ENCODE peak calls at places on chromosomes 16 and 17, in five cellular contexts. One of them, this sample, is unnamed.

GRCh38 chr17:79272220-79272619 is 197.6 kb downstream of the ENGASE start:
- DNase-seq in K562: no peak
- DNase-seq in HepG2: no peak
- DNase-seq in A549: no peak
- DNase-seq in H1: no peak
- DNase-seq in this sample: no peak

GRCh38 chr16:75380870-75381269 is 52.4 kb downstream of the CFDP1 start:
- DNase-seq in K562: no peak
- DNase-seq in H1: no peak
- DNase-seq in A549: no peak
- DNase-seq in HepG2: no peak
- DNase-seq in this sample: peak

GRCh38 chr17:68624381-68624780 is 23.2 kb upstream of the FAM20A start:
- DNase-seq in H1: no peak
- DNase-seq in HepG2: no peak
- DNase-seq in A549: no peak
- DNase-seq in K562: no peak
- DNase-seq in this sample: no peak

GRCh38 chr16:11302977-11303376 is 21.8 kb upstream of the PRM1 start:
- DNase-seq in HepG2: no peak
- DNase-seq in A549: no peak
- DNase-seq in K562: no peak
- DNase-seq in H1: no peak
- DNase-seq in this sample: no peak

GRCh38 chr17:7483238-7484066 is 714 bp upstream of the POLR2A start:
- DNase-seq in HepG2: peak
- DNase-seq in H1: peak
- DNase-seq in K562: peak
- DNase-seq in A549: peak
- DNase-seq in this sample: peak

GRCh38 chr17:56679148-56679766 is 85.8 kb downstream of the NOG start:
- DNase-seq in HepG2: peak
- DNase-seq in A549: peak
- DNase-seq in H1: no peak
- DNase-seq in K562: peak
- DNase-seq in this sample: peak

GRCh38 chr17:9002610-9003354 is 18.5 kb upstream of the NTN1 start:
- DNase-seq in H1: peak
- DNase-seq in K562: no peak
- DNase-seq in HepG2: no peak
- DNase-seq in A549: peak
- DNase-seq in this sample: no peak

GRCh38 chr17:65515959-65516948 is 45.2 kb downstream of the AXIN2 start:
- DNase-seq in K562: no peak
- DNase-seq in HepG2: peak
- DNase-seq in A549: no peak
- DNase-seq in H1: peak
- DNase-seq in this sample: no peak

GRCh38 chr17:81980122-81980521 is 2.7 kb downstream of the ASPSCR1 start:
- DNase-seq in H1: no peak
- DNase-seq in HepG2: no peak
- DNase-seq in A549: no peak
- DNase-seq in K562: no peak
- DNase-seq in this sample: no peak

GRCh38 chr17:43713494-43714162 is 45.0 kb downstream of the SOST start:
- DNase-seq in K562: no peak
- DNase-seq in H1: peak
- DNase-seq in A549: no peak
- DNase-seq in HepG2: no peak
- DNase-seq in this sample: peak

GRCh38 chr17:52419256-52419655 is 260.7 kb upstream of the CA10 start:
- DNase-seq in K562: no peak
- DNase-seq in H1: no peak
- DNase-seq in A549: peak
- DNase-seq in HepG2: peak
- DNase-seq in this sample: no peak

GRCh38 chr17:77834170-77835115 is 124.1 kb upstream of the TNRC6C start:
- DNase-seq in A549: peak
- DNase-seq in H1: no peak
- DNase-seq in HepG2: peak
- DNase-seq in K562: peak
- DNase-seq in this sample: peak

GRCh38 chr16:74296120-74296464 is 522 bp upstream of the PSMD7 start:
- DNase-seq in HepG2: no peak
- DNase-seq in K562: no peak
- DNase-seq in A549: no peak
- DNase-seq in H1: no peak
- DNase-seq in this sample: no peak

GRCh38 chr17:48004973-48005372 is 32.6 kb downstream of the COPZ2 start:
- DNase-seq in K562: no peak
- DNase-seq in H1: no peak
- DNase-seq in HepG2: no peak
- DNase-seq in A549: no peak
- DNase-seq in this sample: no peak

GRCh38 chr16:72934661-72935403 is 113.1 kb downstream of the ZFHX3 start:
- DNase-seq in H1: no peak
- DNase-seq in A549: no peak
- DNase-seq in K562: no peak
- DNase-seq in HepG2: no peak
- DNase-seq in this sample: no peak

GRCh38 chr17:13981881-13982280 is 87.4 kb upstream of the COX10 start:
- DNase-seq in A549: no peak
- DNase-seq in K562: no peak
- DNase-seq in H1: no peak
- DNase-seq in HepG2: no peak
- DNase-seq in this sample: no peak

GRCh38 chr16:89453662-89454321 is 36.6 kb downstream of the ANKRD11 start:
- DNase-seq in HepG2: no peak
- DNase-seq in K562: peak
- DNase-seq in H1: no peak
- DNase-seq in A549: peak
- DNase-seq in this sample: peak

GRCh38 chr16:29820730-29821662 is 734 bp downstream of the MVP start:
- DNase-seq in H1: no peak
- DNase-seq in A549: peak
- DNase-seq in HepG2: no peak
- DNase-seq in K562: no peak
- DNase-seq in this sample: no peak

GRCh38 chr17:41533613-41534012 is 5.5 kb upstream of the KRT19 start:
- DNase-seq in H1: no peak
- DNase-seq in A549: no peak
- DNase-seq in K562: no peak
- DNase-seq in HepG2: no peak
- DNase-seq in this sample: no peak

GRCh38 chr17:41530062-41531048 is 2.2 kb upstream of the KRT19 start:
- DNase-seq in K562: peak
- DNase-seq in H1: no peak
- DNase-seq in A549: peak
- DNase-seq in HepG2: peak
- DNase-seq in this sample: peak

GRCh38 chr17:41532947-41533570 is 5.0 kb upstream of the KRT19 start:
- DNase-seq in A549: no peak
- DNase-seq in H1: no peak
- DNase-seq in HepG2: no peak
- DNase-seq in K562: no peak
- DNase-seq in this sample: no peak

GRCh38 chr17:41529491-41529915 is 1.4 kb upstream of the KRT19 start:
- DNase-seq in K562: peak
- DNase-seq in HepG2: no peak
- DNase-seq in A549: no peak
- DNase-seq in H1: no peak
- DNase-seq in this sample: no peak

DNA sequence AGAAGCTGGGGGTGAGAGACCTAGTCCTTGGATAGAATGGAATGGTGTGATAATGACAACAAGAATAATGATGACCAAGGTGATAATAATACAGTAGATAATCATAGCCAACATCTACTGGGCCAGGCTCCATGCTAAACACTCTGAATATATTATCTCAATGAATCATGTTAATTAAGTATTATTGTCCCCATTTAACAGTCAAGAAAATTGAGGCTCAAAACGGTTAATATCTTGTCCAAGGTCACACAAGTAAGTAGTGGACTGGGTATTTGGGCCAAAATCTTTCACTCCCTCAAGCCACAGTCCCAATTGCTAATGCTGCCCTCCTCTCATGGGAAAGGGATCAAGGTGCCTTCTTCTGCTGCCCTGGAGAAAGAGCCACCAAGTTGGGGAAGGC is 3.9 kb upstream of the KRT19 start:
- DNase-seq in K562: no peak
- DNase-seq in A549: no peak
- DNase-seq in H1: no peak
- DNase-seq in HepG2: no peak
- DNase-seq in this sample: no peak
- H3K27ac ChIP-seq in K562: no peak
- H3K27ac ChIP-seq in A549: no peak
- H3K27ac ChIP-seq in H1: no peak
- H3K27ac ChIP-seq in HepG2: no peak
- H3K27ac ChIP-seq in this sample: no peak

GRCh38 chr17:75826561-75827290 is 17.5 kb downstream of the UNC13D start:
- DNase-seq in K562: no peak
- DNase-seq in A549: no peak
- DNase-seq in HepG2: peak
- DNase-seq in H1: no peak
- DNase-seq in this sample: no peak

GRCh38 chr17:75828051-75828400 is 16.2 kb downstream of the UNC13D start:
- DNase-seq in K562: no peak
- DNase-seq in A549: no peak
- DNase-seq in HepG2: no peak
- DNase-seq in H1: no peak
- DNase-seq in this sample: no peak

GRCh38 chr17:75825748-75826370 is 18.3 kb downstream of the UNC13D start:
- DNase-seq in K562: no peak
- DNase-seq in A549: no peak
- DNase-seq in HepG2: no peak
- DNase-seq in H1: no peak
- DNase-seq in this sample: no peak

GRCh38 chr17:75828741-75829140 is 15.5 kb downstream of the UNC13D start:
- DNase-seq in A549: no peak
- DNase-seq in H1: no peak
- DNase-seq in K562: no peak
- DNase-seq in HepG2: no peak
- DNase-seq in this sample: no peak

DNA sequence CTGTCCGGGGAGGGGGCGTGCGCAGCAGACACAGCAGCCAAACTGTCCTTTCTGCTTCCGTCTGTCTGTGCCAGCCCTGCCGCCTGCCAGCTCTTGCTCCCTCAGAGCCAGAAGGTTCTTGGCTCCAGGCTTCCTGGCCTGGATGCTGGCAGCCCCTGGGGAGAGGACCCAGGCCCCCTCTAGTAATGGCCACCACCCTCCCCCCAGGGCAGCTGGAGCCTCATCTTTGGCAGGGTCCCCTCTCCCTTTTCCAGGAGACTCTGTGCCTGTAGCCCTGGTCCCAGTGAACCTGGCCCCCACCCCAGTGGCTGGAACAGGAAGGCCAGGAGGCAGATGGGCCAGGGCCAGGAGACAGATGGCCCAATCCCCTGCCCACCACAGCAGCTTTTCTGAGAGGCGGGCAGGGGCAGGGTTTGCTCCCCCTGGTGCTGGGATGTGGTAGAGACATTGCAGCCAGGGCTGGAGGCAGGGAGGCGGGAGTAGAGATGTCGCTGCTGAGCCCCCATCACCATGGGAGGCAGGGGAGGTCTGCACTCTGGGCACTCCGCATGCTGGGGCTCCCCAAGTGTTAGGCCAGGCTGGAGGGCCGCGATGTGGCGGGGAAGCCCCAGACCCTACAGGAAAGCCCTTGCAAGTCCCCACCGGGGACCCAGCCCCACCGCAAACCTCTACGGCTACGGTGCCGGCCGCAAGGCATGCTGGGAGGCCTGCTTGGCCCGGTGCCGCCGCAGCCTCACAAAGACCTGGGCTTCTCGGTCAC is 16.7 kb downstream of the UNC13D start:
- DNase-seq in H1: peak
- DNase-seq in A549: peak
- DNase-seq in K562: no peak
- DNase-seq in HepG2: peak
- DNase-seq in this sample: peak
- H3K4me3 ChIP-seq in H1: peak
- H3K4me3 ChIP-seq in A549: no peak
- H3K4me3 ChIP-seq in K562: no peak
- H3K4me3 ChIP-seq in HepG2: no peak
- H3K4me3 ChIP-seq in this sample: no peak

GRCh38 chr16:87409781-87410180 is 17.6 kb downstream of the MAP1LC3B start:
- DNase-seq in A549: no peak
- DNase-seq in HepG2: no peak
- DNase-seq in K562: no peak
- DNase-seq in H1: no peak
- DNase-seq in this sample: no peak
- TF ChIP-seq JUN in A549: no peak
- TF ChIP-seq JUN in HepG2: no peak
- TF ChIP-seq JUN in K562: no peak
- TF ChIP-seq JUN in H1: no peak
- TF ChIP-seq JUN in this sample: no peak

GRCh38 chr16:87483481-87483880 is 9.3 kb downstream of the ZCCHC14 start:
- DNase-seq in HepG2: no peak
- DNase-seq in A549: no peak
- DNase-seq in K562: no peak
- DNase-seq in H1: no peak
- DNase-seq in this sample: no peak

GRCh38 chr16:87487361-87487924 is 5.4 kb downstream of the ZCCHC14 start:
- DNase-seq in A549: no peak
- DNase-seq in K562: peak
- DNase-seq in HepG2: peak
- DNase-seq in H1: peak
- DNase-seq in this sample: no peak

GRCh38 chr16:87489434-87490045 is 3.3 kb downstream of the ZCCHC14 start:
- DNase-seq in A549: no peak
- DNase-seq in H1: no peak
- DNase-seq in HepG2: peak
- DNase-seq in K562: no peak
- DNase-seq in this sample: no peak

GRCh38 chr16:87484487-87485331 is 8.1 kb downstream of the ZCCHC14 start:
- DNase-seq in HepG2: peak
- DNase-seq in A549: no peak
- DNase-seq in K562: peak
- DNase-seq in H1: no peak
- DNase-seq in this sample: peak

GRCh38 chr16:87486282-87486681 is 6.5 kb downstream of the ZCCHC14 start:
- DNase-seq in H1: no peak
- DNase-seq in A549: no peak
- DNase-seq in K562: no peak
- DNase-seq in HepG2: no peak
- DNase-seq in this sample: no peak
- H3K27ac ChIP-seq in H1: no peak
- H3K27ac ChIP-seq in A549: no peak
- H3K27ac ChIP-seq in K562: no peak
- H3K27ac ChIP-seq in HepG2: no peak
- H3K27ac ChIP-seq in this sample: no peak

GRCh38 chr16:58026705-58027340 is 1.3 kb downstream of the MMP15 start:
- DNase-seq in H1: peak
- DNase-seq in A549: no peak
- DNase-seq in K562: no peak
- DNase-seq in HepG2: no peak
- DNase-seq in this sample: no peak
- H3K4me3 ChIP-seq in H1: peak
- H3K4me3 ChIP-seq in A549: peak
- H3K4me3 ChIP-seq in K562: peak
- H3K4me3 ChIP-seq in HepG2: peak
- H3K4me3 ChIP-seq in this sample: no peak